ENCODE peak calls at places on chromosome 9, in five cellular contexts. S, T, H, O and E are unnamed samples.

GRCh38 chr9:5922192-5922591 is 31.5 kb downstream of the MLANA start:
- DNase-seq in S (no peak), T (no peak), H (no peak), O (no peak), E (no peak)

GRCh38 chr9:81628897-81629296 is 60.5 kb downstream of the TLE1 start:
- DNase-seq in S (no peak), T (no peak), H (no peak), O (no peak), E (peak; percentile 37)

GRCh38 chr9:114452219-114453169 is 52.8 kb downstream of the WHRN start:
- DNase-seq in S (peak; percentile 97), T (no peak), H (no peak), O (no peak), E (peak; percentile 27)

GRCh38 chr9:101569736-101570501 is 24.9 kb downstream of the PPP3R2 start:
- DNase-seq in S (no peak), T (no peak), H (no peak), O (peak; percentile 1), E (no peak)

GRCh38 chr9:129483467-129484324 is 137.2 kb downstream of the C9orf50 start:
- DNase-seq in S (no peak), T (peak; percentile 96), H (peak; percentile 85), O (peak; percentile 96), E (peak; percentile 91)

GRCh38 chr9:129333961-129334743 is 156.1 kb upstream of the IER5L start:
- DNase-seq in S (no peak), T (peak; percentile 95), H (peak; percentile 91), O (peak; percentile 98), E (peak; percentile 98)

GRCh38 chr9:86175743-86176456 is 76.5 kb upstream of the GOLM1 start:
- DNase-seq in S (no peak), T (no peak), H (no peak), O (no peak), E (peak; percentile 56)

GRCh38 chr9:93893899-93894690 is 61.1 kb downstream of the BARX1 start:
- DNase-seq in S (no peak), T (peak; percentile 64), H (no peak), O (no peak), E (no peak)

GRCh38 chr9:5835808-5836207 is 2.9 kb upstream of the ERMP1 start:
- DNase-seq in S (no peak), T (no peak), H (no peak), O (no peak), E (no peak)

GRCh38 chr9:101536351-101536750 is 2.7 kb downstream of the RNF20 start:
- DNase-seq in S (no peak), T (no peak), H (no peak), O (peak; percentile 27), E (peak; percentile 72)

GRCh38 chr9:137492464-137493162 is 33.5 kb upstream of the NSMF start:
- DNase-seq in S (peak; percentile 29), T (no peak), H (no peak), O (no peak), E (no peak)

GRCh38 chr9:94861589-94862241 is 135.2 kb downstream of the AOPEP start:
- DNase-seq in S (peak; percentile 14), T (no peak), H (no peak), O (peak; percentile 71), E (peak; percentile 72)

DNA sequence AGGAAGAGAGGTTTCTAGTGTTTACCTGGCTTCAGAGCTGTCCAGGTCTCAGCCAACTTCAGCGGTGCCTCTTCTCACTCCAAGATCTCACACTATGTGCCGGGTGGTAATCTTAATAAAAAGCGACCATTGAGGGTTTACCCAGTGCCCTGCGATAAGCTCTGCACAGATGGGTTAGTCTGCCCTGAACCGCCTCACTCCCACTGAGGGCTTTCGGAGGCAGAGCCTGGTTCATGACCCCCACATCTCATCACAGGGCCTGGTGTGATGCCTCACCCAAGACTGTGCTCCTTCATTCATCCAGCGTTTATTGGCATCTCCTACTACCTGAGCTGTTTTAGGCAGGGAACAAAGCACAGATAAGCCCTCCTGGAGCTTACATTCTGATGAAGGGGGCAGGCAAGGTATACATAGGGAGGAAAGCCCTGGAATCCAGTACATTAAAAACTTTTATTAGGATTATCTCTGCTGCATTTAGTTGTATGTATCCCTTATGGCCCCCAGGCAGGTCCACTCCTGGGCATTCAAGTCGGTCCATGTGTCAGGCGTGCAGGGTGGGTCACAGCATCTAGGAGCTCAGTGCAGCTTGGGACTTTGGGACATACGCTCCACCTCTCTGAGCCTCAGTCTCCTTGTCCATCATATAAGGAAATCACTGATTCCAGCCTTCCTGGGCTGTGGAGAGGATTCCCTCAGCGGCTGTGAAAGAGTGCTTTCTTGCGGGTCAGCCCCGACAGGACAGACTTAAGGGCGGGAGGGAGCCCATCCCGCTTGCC is 613 bp upstream of the COL15A1 start:
- DNase-seq in S (no peak), T (peak; percentile 71), H (no peak), O (no peak), E (no peak)
- H3K4me3 ChIP-seq in S (no peak overlapping the region), T (peak overlapping the region; percentile 53), H (peak overlapping the region; percentile 58), O (no peak overlapping the region), E (no peak overlapping the region)

DNA sequence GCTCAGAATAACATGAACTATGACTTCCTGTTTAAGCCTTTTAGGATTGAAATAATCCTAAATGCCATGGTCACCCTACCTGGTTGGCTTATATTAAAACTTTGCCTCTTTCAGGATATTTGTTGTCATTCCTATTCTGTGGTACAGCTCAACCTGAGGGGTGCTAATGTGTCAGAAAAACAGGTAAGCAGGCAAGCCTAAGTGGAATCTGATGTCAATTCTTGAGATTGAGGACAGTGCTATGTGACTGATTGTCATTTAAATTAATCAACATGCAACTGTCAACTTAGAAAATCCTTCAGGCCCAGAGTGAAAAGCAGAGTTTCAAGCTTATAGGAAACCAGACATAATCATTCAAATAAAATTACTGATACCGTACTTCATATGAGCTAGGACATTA is 2.6 kb upstream of the RORB start:
- DNase-seq in S (no peak), T (no peak), H (no peak), O (no peak), E (no peak)
- H3K4me3 ChIP-seq in S (no peak overlapping the region), T (no peak overlapping the region), H (no peak overlapping the region), O (no peak overlapping the region), E (no peak overlapping the region)

GRCh38 chr9:132740526-132741309 is 70.5 kb downstream of the GTF3C4 start:
- DNase-seq in S (no peak), T (no peak), H (no peak), O (no peak), E (no peak)

GRCh38 chr9:132743886-132744544 is 73.8 kb downstream of the GTF3C4 start:
- DNase-seq in S (no peak), T (peak; percentile 47), H (no peak), O (no peak), E (no peak)

GRCh38 chr9:132744881-132745761 is 74.9 kb downstream of the GTF3C4 start:
- DNase-seq in S (no peak), T (peak; percentile 55), H (no peak), O (peak; percentile 3), E (no peak)

GRCh38 chr9:132739705-132740310 is 69.5 kb downstream of the GTF3C4 start:
- DNase-seq in S (no peak), T (no peak), H (no peak), O (no peak), E (no peak)

GRCh38 chr9:132742821-132743311 is 72.6 kb downstream of the GTF3C4 start:
- DNase-seq in S (no peak), T (peak; percentile 54), H (no peak), O (no peak), E (no peak)
- H3K4me3 ChIP-seq in S (no peak overlapping the region), T (no peak overlapping the region), H (no peak overlapping the region), O (no peak overlapping the region), E (no peak overlapping the region)

GRCh38 chr9:73046769-73047168 is 93.9 kb upstream of the ALDH1A1 start:
- DNase-seq in S (no peak), T (no peak), H (no peak), O (no peak), E (no peak)
- H3K4me3 ChIP-seq in S (no peak overlapping the region), T (no peak overlapping the region), H (no peak overlapping the region), O (no peak overlapping the region), E (no peak overlapping the region)

GRCh38 chr9:97502984-97503861 is 1.8 kb downstream of the TMOD1 start:
- DNase-seq in S (no peak), T (no peak), H (no peak), O (no peak), E (no peak)
- H3K4me3 ChIP-seq in S (no peak overlapping the region), T (peak overlapping the region; percentile 71), H (no peak overlapping the region), O (no peak overlapping the region), E (no peak overlapping the region)

GRCh38 chr9:128097156-128098016 is 29.4 kb downstream of the SLC25A25 start:
- DNase-seq in S (no peak), T (no peak), H (no peak), O (no peak), E (no peak)
- H3K4me3 ChIP-seq in S (no peak overlapping the region), T (no peak overlapping the region), H (no peak overlapping the region), O (peak overlapping the region; percentile 70), E (no peak overlapping the region)

GRCh38 chr9:130666393-130667116 is 2.2 kb downstream of the PRDM12 start:
- DNase-seq in S (no peak), T (no peak), H (no peak), O (no peak), E (no peak)
- H3K4me3 ChIP-seq in S (no peak overlapping the region), T (no peak overlapping the region), H (no peak overlapping the region), O (no peak overlapping the region), E (no peak overlapping the region)